ENCODE peak calls at places on chromosomes 12 and 14, in nine cellular contexts. I is adrenal gland, H is amygdala, Q is KG1, A is Karpas-422, K is endothelial cell, Z is choroid plexus epithelial cell, W is DMS153, L is non-pigmented ciliary epithelial cell. G is an unnamed sample.
A peak's percentile ranks its signal among the peaks of the same experiment; 100 is the strongest.

GRCh38 chr14:82387699-82388098 is 854.0 kb upstream of the SEL1L start:
- DNase-seq in L (no peak), K (no peak), Z (peak; percentile 4), H (no peak), Q (no peak), W (no peak), A (no peak), I (no peak), G (no peak)

GRCh38 chr14:61476105-61476736 is 154.8 kb downstream of the PRKCH start:
- DNase-seq in H (no peak), W (no peak), L (no peak), Z (no peak), A (no peak), K (no peak), I (no peak), Q (peak; percentile 82), G (no peak)

GRCh38 chr12:6226002-6226700 is 26.0 kb downstream of the CD9 start:
- DNase-seq in A (no peak), I (peak; percentile 82), Z (peak; percentile 61), H (peak; percentile 53), K (no peak), Q (no peak), W (no peak), L (no peak), G (no peak)

GRCh38 chr12:30794020-30794419 is 39.3 kb upstream of the CAPRIN2 start:
- DNase-seq in W (no peak), A (no peak), H (no peak), Z (no peak), K (no peak), L (no peak), Q (no peak), I (no peak), G (no peak)

GRCh38 chr14:59154383-59154782 is 34.1 kb upstream of the DAAM1 start:
- DNase-seq in L (no peak), K (no peak), Q (no peak), I (no peak), W (no peak), Z (peak; percentile 12), H (no peak), A (no peak), G (no peak)

GRCh38 chr14:75252254-75252837 is 26.3 kb upstream of the FOS start:
- DNase-seq in L (no peak), Q (no peak), I (peak; percentile 52), A (no peak), H (no peak), W (peak; percentile 32), K (no peak), Z (no peak), G (no peak)

GRCh38 chr14:20934148-20934762 is 21.0 kb upstream of the RNASE2 start:
- DNase-seq in K (peak; percentile 70), Z (peak; percentile 15), L (no peak), I (no peak), H (peak; percentile 3), W (no peak), A (peak; percentile 93), Q (no peak), G (peak; percentile 7)

GRCh38 chr14:105313381-105314286 is 914 bp upstream of the PACS2 start:
- DNase-seq in K (peak; percentile 40), Z (no peak), I (no peak), H (no peak), W (no peak), A (no peak), Q (peak; percentile 37), L (no peak), G (no peak)

GRCh38 chr12:25236626-25237025 is 14.1 kb downstream of the KRAS start:
- DNase-seq in I (no peak), K (no peak), A (no peak), W (no peak), Q (no peak), L (no peak), H (no peak), Z (peak; percentile 22), G (no peak)

GRCh38 chr12:132533584-132533958 is 43.6 kb downstream of the FBRSL1 start:
- DNase-seq in K (no peak), I (no peak), W (no peak), Z (no peak), H (no peak), A (no peak), Q (no peak), L (no peak), G (no peak)

GRCh38 chr12:597926-598568 is 65.2 kb downstream of the NINJ2 start:
- DNase-seq in K (no peak), Q (no peak), I (no peak), Z (no peak), L (no peak), A (no peak), H (no peak), W (no peak), G (no peak)

GRCh38 chr12:18261273-18261672 is at the start of gene PIK3C2G:
- DNase-seq in I (no peak), Q (no peak), W (no peak), Z (no peak), L (no peak), H (no peak), K (no peak), A (no peak), G (no peak)

GRCh38 chr12:12441051-12441807 is 84.4 kb downstream of the BORCS5 start:
- DNase-seq in L (no peak), K (no peak), W (peak; percentile 82), Z (no peak), I (no peak), Q (no peak), H (no peak), A (no peak), G (no peak)

GRCh38 chr12:114430306-114430705 is 24.4 kb upstream of the TBX5 start:
- DNase-seq in I (no peak), K (no peak), A (no peak), Q (no peak), L (peak; percentile 17), Z (peak; percentile 13), H (no peak), W (no peak), G (no peak)

GRCh38 chr12:92574046-92574783 is 128.6 kb upstream of the PLEKHG7 start:
- DNase-seq in A (peak; percentile 55), I (no peak), L (no peak), H (no peak), W (peak; percentile 30), K (peak; percentile 19), Q (no peak), Z (peak; percentile 67), G (no peak)

GRCh38 chr14:105053421-105053820 is 11.8 kb downstream of the GPR132 start:
- DNase-seq in H (no peak), W (no peak), Z (no peak), L (no peak), A (no peak), Q (no peak), I (no peak), K (no peak), G (no peak)

GRCh38 chr12:101823891-101824290 is 6.9 kb downstream of the GNPTAB start:
- DNase-seq in W (no peak), Z (peak; percentile 43), H (peak; percentile 13), K (peak; percentile 33), Q (peak; percentile 76), I (peak; percentile 40), L (no peak), A (peak; percentile 61), G (peak; percentile 56)

GRCh38 chr12:31820832-31821231 is 92.0 kb upstream of the AMN1 start:
- DNase-seq in K (no peak), Z (no peak), H (no peak), A (no peak), I (no peak), L (no peak), Q (no peak), W (no peak), G (no peak)

GRCh38 chr12:52027085-52027843 is 20.5 kb downstream of the TAMALIN start:
- DNase-seq in I (no peak), L (no peak), H (no peak), A (peak; percentile 65), W (no peak), Q (no peak), Z (no peak), K (no peak), G (no peak)

GRCh38 chr12:129613311-129613710 is 290.5 kb downstream of the TMEM132D start:
- DNase-seq in L (no peak), W (no peak), A (no peak), K (no peak), Z (no peak), H (no peak), I (no peak), Q (no peak), G (no peak)

GRCh38 chr14:94158239-94158888 is 15.8 kb upstream of the PPP4R4 start:
- DNase-seq in Z (no peak), L (no peak), I (no peak), W (no peak), H (no peak), A (no peak), K (no peak), Q (no peak), G (no peak)

GRCh38 chr14:105093426-105094192 is 28.4 kb upstream of the GPR132 start:
- DNase-seq in A (peak; percentile 83), K (peak; percentile 89), W (peak; percentile 9), Q (no peak), H (peak; percentile 44), I (peak; percentile 53), L (no peak), Z (peak; percentile 67), G (peak; percentile 31)

GRCh38 chr12:130780880-130781575 is 58.0 kb downstream of the STX2 start:
- DNase-seq in Q (no peak), A (no peak), W (no peak), H (no peak), I (no peak), L (no peak), K (no peak), Z (no peak), G (no peak)

GRCh38 chr12:51307655-51308593 is 16.1 kb downstream of the BIN2 start:
- DNase-seq in L (peak; percentile 66), W (no peak), H (no peak), I (peak; percentile 20), Q (no peak), Z (peak; percentile 71), K (no peak), A (no peak), G (no peak)

GRCh38 chr14:23215421-23215820 is 22.3 kb upstream of the RNF212B start:
- DNase-seq in L (no peak), H (no peak), W (no peak), Z (no peak), K (no peak), A (peak; percentile 28), Q (no peak), I (no peak), G (no peak)

GRCh38 chr14:26709019-26709418 is 111.2 kb upstream of the NOVA1 start:
- DNase-seq in L (peak; percentile 11), I (no peak), H (no peak), Q (no peak), K (no peak), A (no peak), W (no peak), Z (no peak), G (no peak)

GRCh38 chr12:10068634-10069033 is 30.2 kb downstream of the CLEC1A start:
- DNase-seq in A (no peak), H (no peak), Q (no peak), I (no peak), Z (no peak), W (no peak), L (no peak), K (peak; percentile 9), G (no peak)

GRCh38 chr12:14919455-14919854 is 18.9 kb downstream of the ERP27 start:
- DNase-seq in Q (no peak), H (no peak), K (no peak), W (no peak), L (no peak), I (no peak), Z (no peak), A (no peak), G (no peak)

GRCh38 chr12:109744026-109744425 is 30.4 kb downstream of the FAM222A start:
- DNase-seq in L (no peak), Z (no peak), K (no peak), H (no peak), I (no peak), W (no peak), A (no peak), Q (no peak), G (no peak)

GRCh38 chr12:122182887-122183587 is at the start of gene LRRC43:
- DNase-seq in K (peak; percentile 59), I (no peak), Z (peak; percentile 28), L (no peak), A (no peak), W (peak; percentile 36), H (peak; percentile 37), Q (no peak), G (no peak)

GRCh38 chr14:81625343-81625742 is 91.7 kb upstream of the SEL1L start:
- DNase-seq in Q (peak; percentile 18), I (no peak), K (no peak), A (peak; percentile 82), L (no peak), H (no peak), W (no peak), Z (peak; percentile 12), G (no peak)